ENCODE peak calls at places on chromosome 12, in seven cellular contexts. U, E, P, M, C, Z and R are unnamed samples.

GRCh38 chr12:47551426-47551851 is 154.4 kb downstream of the RPAP3 start:
- DNase-seq in E (peak; percentile 40), C (no peak), M (no peak), U (no peak), Z (no peak), P (peak; percentile 67), R (peak; percentile 38)

GRCh38 chr12:25994252-25994651 is 35.8 kb downstream of the RASSF8 start:
- DNase-seq in C (no peak), M (no peak), E (peak; percentile 94), P (peak; percentile 92), U (no peak), Z (peak; percentile 38), R (peak; percentile 99)

GRCh38 chr12:75722714-75723200 is 211.3 kb upstream of the KRR1 start:
- DNase-seq in C (peak; percentile 60), M (peak; percentile 49), E (peak; percentile 86), Z (no peak), P (peak; percentile 68), U (no peak), R (peak; percentile 96)

GRCh38 chr12:33427071-33427470 is 12.5 kb downstream of the SYT10 start:
- DNase-seq in P (no peak), Z (peak; percentile 58), C (peak; percentile 83), M (no peak), U (no peak), E (no peak), R (no peak)

GRCh38 chr12:30794020-30794419 is 39.3 kb upstream of the CAPRIN2 start:
- DNase-seq in P (no peak), Z (no peak), C (no peak), U (no peak), M (no peak), E (no peak), R (no peak)

GRCh38 chr12:52337054-52337453 is 15.9 kb upstream of the KRT83 start:
- DNase-seq in P (no peak), E (no peak), M (no peak), C (peak; percentile 6), U (no peak), Z (peak; percentile 58), R (no peak)

GRCh38 chr12:100908501-100908900 is 113.9 kb downstream of the ANO4 start:
- DNase-seq in E (peak; percentile 38), P (peak; percentile 44), C (no peak), Z (peak; percentile 18), M (no peak), U (no peak), R (peak; percentile 88)

GRCh38 chr12:84329933-84330332 is 582.7 kb downstream of the SLC6A15 start:
- DNase-seq in Z (peak; percentile 39), U (no peak), P (no peak), C (no peak), M (no peak), E (no peak), R (no peak)

GRCh38 chr12:109553471-109553870 is 19.8 kb downstream of the MMAB start:
- DNase-seq in Z (no peak), E (no peak), C (no peak), U (no peak), P (no peak), M (no peak), R (no peak)

GRCh38 chr12:104370989-104371870 is 67.7 kb downstream of the EID3 start:
- DNase-seq in P (no peak), M (no peak), E (peak; percentile 88), U (no peak), Z (peak; percentile 67), C (no peak), R (no peak)

GRCh38 chr12:57171668-57172067 is 24.2 kb upstream of the LRP1-AS start:
- DNase-seq in P (no peak), C (no peak), E (peak; percentile 60), U (no peak), M (no peak), Z (no peak), R (peak; percentile 93)

GRCh38 chr12:65339161-65339560 is 60.7 kb downstream of the MSRB3 start:
- DNase-seq in U (no peak), E (peak; percentile 46), M (no peak), Z (no peak), C (no peak), P (no peak), R (no peak)

GRCh38 chr12:13293086-13293485 is 96.6 kb downstream of the EMP1 start:
- DNase-seq in Z (no peak), P (no peak), C (no peak), E (no peak), M (no peak), U (no peak), R (peak; percentile 13)

GRCh38 chr12:119649202-119649808 is 18.6 kb upstream of the PRKAB1 start:
- DNase-seq in E (peak; percentile 20), C (peak; percentile 54), Z (no peak), U (no peak), P (no peak), M (no peak), R (no peak)

GRCh38 chr12:58640314-58640713 is 280.0 kb downstream of the LRIG3 start:
- DNase-seq in Z (peak; percentile 75), E (peak; percentile 19), U (no peak), C (peak; percentile 12), P (no peak), M (no peak), R (peak; percentile 81)

GRCh38 chr12:131415781-131416180 is 295.1 kb upstream of the SFSWAP start:
- DNase-seq in C (peak; percentile 23), E (no peak), Z (no peak), P (no peak), M (no peak), U (no peak), R (no peak)

GRCh38 chr12:109710747-109711595 is 2.7 kb upstream of the FAM222A start:
- DNase-seq in C (no peak), E (peak; percentile 72), M (no peak), U (no peak), P (no peak), Z (peak; percentile 56), R (peak; percentile 39)

GRCh38 chr12:599756-600155 is 63.5 kb downstream of the NINJ2 start:
- DNase-seq in U (no peak), C (no peak), P (no peak), M (peak; percentile 5), Z (no peak), E (no peak), R (no peak)

GRCh38 chr12:124577986-124578385 is 10.6 kb upstream of the NCOR2 start:
- DNase-seq in M (no peak), P (no peak), C (no peak), E (no peak), U (no peak), Z (no peak), R (no peak)

GRCh38 chr12:124917841-124918621 is 3.6 kb upstream of the UBC start:
- DNase-seq in U (no peak), M (no peak), C (no peak), Z (no peak), E (no peak), P (no peak), R (peak; percentile 35)

GRCh38 chr12:10272466-10272865 is 35.2 kb upstream of the KLRD1 start:
- DNase-seq in E (no peak), U (no peak), C (no peak), P (no peak), Z (no peak), M (no peak), R (peak; percentile 14)

GRCh38 chr12:37543966-37544668 is 772.5 kb upstream of the ALG10B start:
- DNase-seq in Z (no peak), C (no peak), U (no peak), P (no peak), E (no peak), M (no peak), R (no peak)

GRCh38 chr12:77560714-77561113 is 270.0 kb upstream of the NAV3 start:
- DNase-seq in E (no peak), M (no peak), U (no peak), C (no peak), P (no peak), Z (no peak), R (no peak)

GRCh38 chr12:6684609-6685008 is 4.6 kb downstream of the ZNF384 start:
- DNase-seq in E (peak; percentile 47), C (peak; percentile 84), M (no peak), Z (no peak), U (peak; percentile 56), P (no peak), R (peak; percentile 43)

GRCh38 chr12:25054783-25055144 is 105.9 kb upstream of the BCAT1 start:
- DNase-seq in M (no peak), U (peak; percentile 62), Z (no peak), C (peak; percentile 59), P (no peak), E (peak; percentile 55), R (peak; percentile 33)

GRCh38 chr12:82407481-82407880 is 49.2 kb downstream of the METTL25 start:
- DNase-seq in U (no peak), P (no peak), C (no peak), E (no peak), Z (peak; percentile 56), M (no peak), R (no peak)

GRCh38 chr12:8038659-8039114 is 6.2 kb downstream of the FOXJ2 start:
- DNase-seq in U (peak; percentile 43), P (no peak), Z (peak; percentile 66), E (peak; percentile 55), C (no peak), M (peak; percentile 78), R (peak; percentile 72)

GRCh38 chr12:123958876-123959275 is 13.8 kb downstream of the CCDC92 start:
- DNase-seq in M (no peak), E (no peak), U (no peak), P (no peak), Z (no peak), C (no peak), R (no peak)

GRCh38 chr12:123388948-123389559 is 5.1 kb downstream of the KMT5A start:
- DNase-seq in P (no peak), C (no peak), E (no peak), M (no peak), U (no peak), Z (no peak), R (no peak)

GRCh38 chr12:124498870-124499753 is 68.3 kb downstream of the NCOR2 start:
- DNase-seq in P (no peak), U (no peak), C (no peak), Z (peak; percentile 57), E (peak; percentile 38), M (no peak), R (peak; percentile 81)